ENCODE peak calls at places on chromosomes 7 and 10, in nine cellular contexts. T is NCI-H2081; Q is stromal cell of bone marrow; Z is heart left ventricle; K is astrocyte; U is T-helper 1 cell; R is heart right ventricle; P is A549; J is stimulated activated CD4-positive, alpha-beta T cell treated with anti-CD3 and anti-CD28 coated beads, Interleukin-2, amount 100 ng/mL, for 48 hours. V is an unnamed sample.

GRCh38 chr10:127386606-127387327 is 162.3 kb upstream of the NPS start:
- DNase-seq in T (no peak), Z (no peak), U (no peak), J (no peak), P (no peak), R (no peak), K (no peak), Q (no peak), V (no peak)

GRCh38 chr10:71431945-71432905 is 35.5 kb downstream of the CDH23 start:
- DNase-seq in T (no peak), U (no peak), P (peak), Z (no peak), R (no peak), K (no peak), Q (no peak), J (no peak), V (no peak)

GRCh38 chr10:7819126-7819470 is 793 bp downstream of the TAF3 start:
- DNase-seq in Q (peak), Z (peak), J (peak), K (peak), R (peak), T (peak), U (no peak), P (peak), V (peak)

GRCh38 chr7:85733163-85733915 is 546.5 kb upstream of the SEMA3D start:
- DNase-seq in T (no peak), U (no peak), J (no peak), K (peak), Z (no peak), P (no peak), R (no peak), Q (no peak), V (no peak)

GRCh38 chr10:125264091-125264490 is 103.7 kb upstream of the CTBP2 start:
- DNase-seq in Z (no peak), T (no peak), U (no peak), K (no peak), Q (no peak), P (no peak), J (no peak), R (no peak), V (no peak)

GRCh38 chr7:33418251-33418701 is 288.9 kb downstream of the BBS9 start:
- DNase-seq in P (no peak), U (no peak), K (peak), J (no peak), Q (peak), T (no peak), R (no peak), Z (no peak), V (no peak)

GRCh38 chr10:24350111-24350921 is 141.4 kb downstream of the KIAA1217 start:
- DNase-seq in J (no peak), P (no peak), R (no peak), Q (no peak), T (no peak), Z (no peak), K (peak), U (no peak), V (no peak)

GRCh38 chr10:16735626-16736025 is 81.6 kb downstream of the RSU1 start:
- DNase-seq in R (no peak), Z (no peak), T (no peak), J (no peak), Q (no peak), P (no peak), U (no peak), K (peak), V (no peak)

GRCh38 chr10:3364768-3365480 is 192.3 kb upstream of the PITRM1 start:
- DNase-seq in Q (no peak), K (no peak), T (peak), U (no peak), J (no peak), R (no peak), Z (no peak), P (no peak), V (no peak)

GRCh38 chr7:110852156-110852858 is 238.6 kb upstream of the LRRN3 start:
- DNase-seq in R (no peak), K (no peak), T (no peak), Q (no peak), P (no peak), J (no peak), Z (no peak), U (no peak), V (no peak)

GRCh38 chr10:12973149-12973718 is 28.3 kb downstream of the CCDC3 start:
- DNase-seq in R (no peak), K (no peak), Z (no peak), P (no peak), J (no peak), T (no peak), U (no peak), Q (no peak), V (no peak)

GRCh38 chr7:130273081-130273699 is 6.5 kb downstream of the CPA2 start:
- DNase-seq in T (peak), P (no peak), Q (no peak), Z (no peak), K (peak), R (no peak), U (no peak), J (no peak), V (no peak)

GRCh38 chr7:96658011-96658391 is 51.6 kb downstream of the SEM1 start:
- DNase-seq in T (peak), R (no peak), Z (no peak), Q (no peak), U (no peak), J (no peak), P (no peak), K (no peak), V (no peak)

GRCh38 chr10:118956253-118957140 is 73.0 kb upstream of the NANOS1 start:
- DNase-seq in P (no peak), J (no peak), K (no peak), U (no peak), T (no peak), Z (peak), Q (no peak), R (no peak), V (no peak)

GRCh38 chr7:122304604-122304975 is at the start of gene FEZF1:
- DNase-seq in Q (no peak), T (peak), P (no peak), U (no peak), J (no peak), R (no peak), K (no peak), Z (no peak), V (no peak)

GRCh38 chr10:88827718-88828117 is 23.9 kb downstream of the ANKRD22 start:
- DNase-seq in Q (no peak), K (no peak), P (no peak), T (no peak), R (no peak), U (no peak), Z (no peak), J (no peak), V (no peak)

GRCh38 chr10:7484456-7485266 is 73.8 kb upstream of the SFMBT2 start:
- DNase-seq in R (no peak), J (no peak), Z (no peak), U (peak), K (no peak), P (no peak), Q (no peak), T (no peak), V (peak)

GRCh38 chr10:102230861-102231356 is 4.8 kb downstream of the ELOVL3 start:
- DNase-seq in Q (no peak), R (no peak), T (peak), U (no peak), Z (peak), J (peak), K (no peak), P (peak), V (peak)